ENCODE peak calls at places on chromosomes 13 and 19, in eight cellular contexts. S is cardiac muscle cell, W is PC-3, V is fibroblast of pulmonary artery, Q is breast epithelium, Z is neuronal stem cell, T is fibroblast of mammary gland, B is pancreas. M is an unnamed sample.

GRCh38 chr19:35144600-35145436 is 1.8 kb downstream of the FXYD7 start:
- DNase-seq in T (no peak), V (no peak), W (peak; percentile 74), Z (no peak), Q (no peak), S (peak; percentile 32), B (peak; percentile 41), M (peak; percentile 41)

GRCh38 chr13:99935772-99936171 is 35.8 kb downstream of the ZIC5 start:
- DNase-seq in T (no peak), V (no peak), W (no peak), S (no peak), Q (no peak), B (no peak), Z (no peak), M (no peak)

GRCh38 chr13:105276571-105276970 is 1258.9 kb downstream of the EFNB2 start:
- DNase-seq in T (no peak), W (no peak), Q (no peak), S (no peak), B (no peak), Z (no peak), V (no peak), M (no peak)

GRCh38 chr13:47846886-47847285 is 154.2 kb downstream of the SUCLA2 start:
- DNase-seq in V (no peak), W (no peak), Q (no peak), S (peak; percentile 34), B (no peak), Z (no peak), T (no peak), M (no peak)

GRCh38 chr13:100506600-100507422 is 81.8 kb downstream of the GGACT start:
- DNase-seq in B (no peak), T (peak; percentile 10), Z (no peak), S (no peak), V (no peak), Q (no peak), W (no peak), M (no peak)

GRCh38 chr13:30173301-30173605 is 134.1 kb downstream of the KATNAL1 start:
- DNase-seq in T (no peak), W (no peak), V (peak; percentile 32), Q (no peak), B (no peak), Z (no peak), S (peak; percentile 52), M (peak; percentile 89)

GRCh38 chr19:17673937-17674799 is 14.0 kb downstream of the UNC13A start:
- DNase-seq in Z (no peak), S (no peak), T (no peak), V (no peak), W (no peak), Q (no peak), B (no peak), M (no peak)

GRCh38 chr19:1745589-1746031 is 7.7 kb upstream of the ONECUT3 start:
- DNase-seq in Q (no peak), W (peak; percentile 46), V (peak; percentile 29), T (no peak), Z (no peak), B (no peak), S (peak; percentile 33), M (peak; percentile 49)

GRCh38 chr19:33390120-33390907 is 16.8 kb downstream of the CEBPG start:
- DNase-seq in Z (no peak), Q (peak; percentile 63), B (no peak), W (no peak), T (peak; percentile 20), S (peak; percentile 71), V (peak; percentile 68), M (no peak)

GRCh38 chr19:41205995-41206394 is 13.0 kb downstream of the CYP2S1 start:
- DNase-seq in Q (no peak), Z (no peak), T (peak; percentile 50), B (no peak), S (no peak), V (no peak), W (peak; percentile 34), M (no peak)

GRCh38 chr13:32164622-32165268 is 133.2 kb downstream of the FRY start:
- DNase-seq in Z (peak; percentile 33), Q (no peak), B (no peak), V (peak; percentile 82), S (peak; percentile 84), T (peak; percentile 73), W (peak; percentile 79), M (peak; percentile 90)

GRCh38 chr13:21528616-21529015 is 69.5 kb upstream of the ZDHHC20 start:
- DNase-seq in S (peak; percentile 15), V (peak; percentile 57), B (no peak), T (peak; percentile 28), Z (no peak), W (peak; percentile 4), Q (no peak), M (peak; percentile 40)

GRCh38 chr19:15536350-15536749 is 28.0 kb downstream of the CYP4F22 start:
- DNase-seq in S (no peak), W (no peak), T (no peak), Z (no peak), Q (no peak), B (no peak), V (no peak), M (no peak)

GRCh38 chr19:1503089-1503924 is 9.5 kb downstream of the ADAMTSL5 start:
- DNase-seq in B (peak; percentile 24), V (peak; percentile 31), S (peak; percentile 43), Z (no peak), W (peak; percentile 21), T (peak; percentile 27), Q (no peak), M (peak; percentile 84)

GRCh38 chr13:98978280-98978679 is 416 bp upstream of the DOCK9 start:
- DNase-seq in Z (no peak), V (peak; percentile 65), B (no peak), Q (no peak), S (peak; percentile 39), W (peak; percentile 69), T (peak; percentile 90), M (no peak)

GRCh38 chr13:24073657-24074056 is 86.9 kb upstream of the SPATA13 start:
- DNase-seq in V (no peak), Z (no peak), T (no peak), B (no peak), S (no peak), W (no peak), Q (no peak), M (no peak)

GRCh38 chr13:44758595-44759221 is 182.6 kb upstream of the TSC22D1 start:
- DNase-seq in V (peak; percentile 86), Z (no peak), B (no peak), Q (no peak), S (peak; percentile 91), T (peak; percentile 94), W (peak; percentile 88), M (peak; percentile 23)

GRCh38 chr19:5293607-5294089 is 47.0 kb downstream of the PTPRS start:
- DNase-seq in V (peak; percentile 27), T (peak; percentile 33), B (no peak), W (peak; percentile 39), Q (no peak), Z (peak; percentile 92), S (peak; percentile 49), M (peak; percentile 75)

GRCh38 chr19:40348961-40349507 is 539 bp downstream of the PLD3 start:
- DNase-seq in S (peak; percentile 48), T (peak; percentile 79), W (peak; percentile 26), Q (no peak), V (peak; percentile 64), Z (no peak), B (no peak), M (peak; percentile 49)

GRCh38 chr19:10706990-10707389 is 5.8 kb downstream of the QTRT1 start:
- DNase-seq in S (no peak), W (no peak), Z (no peak), V (no peak), Q (no peak), T (no peak), B (no peak), M (no peak)

GRCh38 chr13:29497137-29497654 is 98.3 kb downstream of the SLC7A1 start:
- DNase-seq in W (no peak), S (peak; percentile 92), Z (no peak), T (peak; percentile 22), Q (no peak), V (peak; percentile 85), B (peak; percentile 39), M (no peak)

GRCh38 chr13:73173160-73173905 is 114.5 kb downstream of the KLF5 start:
- DNase-seq in V (no peak), T (no peak), S (no peak), Q (no peak), Z (no peak), W (peak; percentile 55), B (no peak), M (no peak)

DNA sequence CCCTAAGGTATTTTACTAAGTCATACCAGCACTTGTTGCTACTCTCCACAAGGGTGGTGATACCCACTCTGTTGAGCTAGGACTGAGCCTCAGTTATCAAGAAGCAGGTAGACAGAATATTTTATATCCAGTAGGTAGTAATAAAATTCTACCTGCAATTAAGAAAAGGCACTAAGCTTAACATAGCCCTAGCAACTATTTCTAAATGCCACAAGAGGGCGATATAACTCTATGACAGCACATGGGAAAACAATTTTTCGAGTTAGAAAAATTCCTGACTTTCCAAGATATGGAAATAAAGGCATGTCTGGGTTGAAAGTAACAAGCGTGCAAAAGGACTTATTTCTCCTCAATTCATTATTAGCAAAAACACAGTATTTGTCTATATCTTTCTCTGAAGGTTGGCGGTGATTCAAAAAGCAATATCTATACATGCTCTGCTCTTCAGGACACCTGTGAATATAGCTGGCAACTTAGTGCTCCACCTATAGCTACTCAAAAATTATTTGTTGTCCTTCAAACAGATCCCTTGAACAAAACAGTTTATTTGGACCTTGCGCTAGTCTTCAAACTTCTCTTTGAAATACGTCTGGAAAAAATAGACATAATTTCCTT is 14.7 kb downstream of the CCDC169 start:
- DNase-seq in T (peak; percentile 62), S (peak; percentile 67), B (no peak), V (peak; percentile 71), Q (no peak), W (peak; percentile 60), Z (peak; percentile 12), M (peak; percentile 71)
- H3K4me3 ChIP-seq in T (no peak overlapping the region), S (no peak overlapping the region), B (no peak overlapping the region), V (no peak overlapping the region), Q (no peak overlapping the region), W (no peak overlapping the region), Z (no peak overlapping the region), M (no peak overlapping the region)

DNA sequence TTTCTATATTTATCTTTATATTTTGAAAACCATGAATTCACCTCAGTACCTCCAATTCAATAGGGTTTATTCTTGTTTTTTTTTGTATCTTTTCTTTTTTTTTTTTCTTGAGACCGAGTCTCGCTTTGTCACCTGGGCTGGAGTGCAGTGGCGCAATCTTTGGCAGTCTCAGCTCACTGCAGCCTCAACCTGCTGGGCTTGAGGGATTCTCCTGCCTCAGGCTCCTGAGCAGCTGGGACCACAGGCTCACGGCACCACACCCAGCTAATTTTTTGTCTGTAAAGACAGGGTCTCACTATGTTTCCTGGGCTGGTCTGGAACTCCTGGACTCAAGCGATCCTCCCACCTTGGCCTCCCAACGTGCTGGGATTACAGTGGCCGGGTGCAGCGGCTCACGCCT is 23.1 kb upstream of the EVI5L start:
- DNase-seq in Z (no peak), B (no peak), V (no peak), W (no peak), Q (no peak), T (no peak), S (no peak), M (no peak)
- H3K4me3 ChIP-seq in Z (no peak overlapping the region), B (no peak overlapping the region), V (no peak overlapping the region), W (no peak overlapping the region), Q (no peak overlapping the region), T (no peak overlapping the region), S (no peak overlapping the region), M (no peak overlapping the region)

GRCh38 chr13:60175571-60175970 is 11.8 kb upstream of the DIAPH3 start:
- DNase-seq in S (no peak), Q (no peak), Z (no peak), V (no peak), T (no peak), W (no peak), B (no peak), M (no peak)
- H3K4me3 ChIP-seq in S (no peak overlapping the region), Q (no peak overlapping the region), Z (no peak overlapping the region), V (no peak overlapping the region), T (no peak overlapping the region), W (no peak overlapping the region), B (no peak overlapping the region), M (no peak overlapping the region)

GRCh38 chr19:2866495-2867024 is 575 bp upstream of the ZNF556 start:
- DNase-seq in T (no peak), S (no peak), V (no peak), Z (no peak), B (no peak), W (no peak), Q (no peak), M (no peak)
- H3K4me3 ChIP-seq in T (peak overlapping the region; percentile 17), S (no peak overlapping the region), V (no peak overlapping the region), Z (no peak overlapping the region), B (no peak overlapping the region), W (no peak overlapping the region), Q (peak overlapping the region; percentile 25), M (no peak overlapping the region)

M was measured in A673.